ENCODE peak calls at places on chromosomes 2 and 18, in eight cellular contexts. D is progenitor cell of endocrine pancreas; H is T-helper 2 cell; V is Calu3; X is stimulated activated CD4-positive, alpha-beta T cell treated with anti-CD3 and anti-CD28 coated beads, Interleukin-12 subunit alpha, Interleukin-12 subunit beta, amount 100 ng/mL, for 48 hours; K is endothelial cell; P is NB4; G is fibroblast of mammary gland. J is an unnamed sample.

GRCh38 chr2:174635015-174635593 is 37.5 kb upstream of the WIPF1 start:
- DNase-seq in D (no peak), H (no peak), V (no peak), X (no peak), K (no peak), P (peak), G (no peak), J (no peak)

GRCh38 chr18:35770360-35770759 is 188.8 kb downstream of the GALNT1 start:
- DNase-seq in D (no peak), H (no peak), V (no peak), X (no peak), K (no peak), P (peak), G (peak), J (peak)

GRCh38 chr18:12811191-12811950 is 72.7 kb downstream of the PTPN2 start:
- DNase-seq in D (no peak), H (no peak), V (no peak), X (no peak), K (no peak), P (no peak), G (peak), J (peak)

GRCh38 chr2:25232248-25232825 is 64.0 kb upstream of the POMC start:
- DNase-seq in D (no peak), H (no peak), V (no peak), X (no peak), K (no peak), P (no peak), G (no peak), J (no peak)

GRCh38 chr2:58812766-58813344 is 571.7 kb upstream of the FANCL start:
- DNase-seq in D (no peak), H (no peak), V (no peak), X (no peak), K (no peak), P (no peak), G (no peak), J (peak)

GRCh38 chr2:9201185-9201891 is 5.3 kb upstream of the ASAP2 start:
- DNase-seq in D (no peak), H (no peak), V (no peak), X (no peak), K (no peak), P (no peak), G (peak), J (peak)

GRCh38 chr2:176175729-176176074 is 12.8 kb upstream of the HOXD1 start:
- DNase-seq in D (no peak), H (no peak), V (no peak), X (no peak), K (no peak), P (peak), G (no peak), J (no peak)

GRCh38 chr2:86439879-86440630 is 1.1 kb upstream of the KDM3A start:
- DNase-seq in D (no peak), H (no peak), V (no peak), X (no peak), K (no peak), P (no peak), G (no peak), J (no peak)

GRCh38 chr2:16394072-16394985 is 271.3 kb downstream of the CYRIA start:
- DNase-seq in D (no peak), H (no peak), V (no peak), X (no peak), K (no peak), P (peak), G (no peak), J (peak)

GRCh38 chr2:238320648-238321281 is 447 bp downstream of the TRAF3IP1 start:
- DNase-seq in D (peak), H (no peak), V (no peak), X (no peak), K (peak), P (peak), G (peak), J (no peak)

GRCh38 chr2:151630372-151630771 is 103.9 kb downstream of the NEB start:
- DNase-seq in D (no peak), H (no peak), V (no peak), X (no peak), K (no peak), P (no peak), G (no peak), J (no peak)

GRCh38 chr2:230868151-230868946 is 3.6 kb downstream of the ITM2C start:
- DNase-seq in D (no peak), H (no peak), V (no peak), X (no peak), K (no peak), P (no peak), G (no peak), J (peak)

GRCh38 chr2:212606232-212606631 is 67.6 kb upstream of the ERBB4 start:
- DNase-seq in D (no peak), H (no peak), V (no peak), X (no peak), K (no peak), P (no peak), G (no peak), J (no peak)

GRCh38 chr18:36711813-36712444 is 116.9 kb downstream of the TPGS2 start:
- DNase-seq in D (no peak), H (no peak), V (peak), X (no peak), K (no peak), P (no peak), G (peak), J (peak)

GRCh38 chr2:50658883-50659282 is 373.0 kb downstream of the NRXN1 start:
- DNase-seq in D (no peak), H (no peak), V (no peak), X (no peak), K (no peak), P (no peak), G (no peak), J (no peak)

GRCh38 chr2:186687774-186688173 is 6.1 kb upstream of the FAM171B start:
- DNase-seq in D (no peak), H (no peak), V (no peak), X (no peak), K (no peak), P (peak), G (peak), J (no peak)

GRCh38 chr2:182744490-182744889 is 28.4 kb downstream of the DNAJC10 start:
- DNase-seq in D (no peak), H (no peak), V (no peak), X (no peak), K (no peak), P (no peak), G (peak), J (no peak)

GRCh38 chr2:72027426-72028161 is 120.1 kb downstream of the CYP26B1 start:
- DNase-seq in D (peak), H (no peak), V (no peak), X (no peak), K (no peak), P (no peak), G (peak), J (peak)

GRCh38 chr2:51620830-51621229 is 588.9 kb upstream of the NRXN1 start:
- DNase-seq in D (no peak), H (no peak), V (no peak), X (no peak), K (no peak), P (no peak), G (no peak), J (no peak)

GRCh38 chr2:188629890-188630483 is 338.3 kb downstream of the GULP1 start:
- DNase-seq in D (no peak), H (no peak), V (no peak), X (no peak), K (no peak), P (no peak), G (peak), J (no peak)

GRCh38 chr2:192030289-192030688 is 164.4 kb downstream of the TMEFF2 start:
- DNase-seq in D (no peak), H (no peak), V (no peak), X (no peak), K (no peak), P (no peak), G (peak), J (no peak)

GRCh38 chr2:69933839-69934613 is 19.1 kb downstream of the MXD1 start:
- DNase-seq in D (no peak), H (peak), V (peak), X (no peak), K (no peak), P (peak), G (peak), J (peak)

GRCh38 chr18:3726241-3726951 is 276.4 kb downstream of the TGIF1 start:
- DNase-seq in D (no peak), H (no peak), V (no peak), X (no peak), K (no peak), P (no peak), G (no peak), J (no peak)

GRCh38 chr2:191209346-191209745 is 35.9 kb upstream of the MYO1B start:
- DNase-seq in D (no peak), H (no peak), V (no peak), X (no peak), K (no peak), P (no peak), G (no peak), J (no peak)

GRCh38 chr2:240433973-240434727 is 1.3 kb upstream of the GPC1 start:
- DNase-seq in D (no peak), H (no peak), V (peak), X (no peak), K (no peak), P (peak), G (peak), J (peak)

GRCh38 chr2:176002684-176003225 is 688 bp upstream of the LNPK start:
- DNase-seq in D (no peak), H (no peak), V (peak), X (no peak), K (peak), P (no peak), G (peak), J (peak)

GRCh38 chr18:58887613-58887963 is 22.9 kb downstream of the ZNF532 start:
- DNase-seq in D (no peak), H (no peak), V (no peak), X (no peak), K (peak), P (peak), G (no peak), J (peak)

GRCh38 chr2:101040072-101040471 is 38.0 kb downstream of the RPL31 start:
- DNase-seq in D (no peak), H (no peak), V (no peak), X (no peak), K (no peak), P (no peak), G (no peak), J (no peak)

GRCh38 chr2:210762604-210763588 is 206.5 kb downstream of the CPS1 start:
- DNase-seq in D (no peak), H (no peak), V (no peak), X (no peak), K (no peak), P (no peak), G (no peak), J (no peak)

GRCh38 chr18:56461151-56461550 is 177.2 kb downstream of the TXNL1 start:
- DNase-seq in D (no peak), H (no peak), V (peak), X (no peak), K (no peak), P (no peak), G (no peak), J (no peak)

GRCh38 chr18:45054595-45054994 is 373.9 kb downstream of the SETBP1 start:
- DNase-seq in D (no peak), H (no peak), V (no peak), X (no peak), K (no peak), P (peak), G (no peak), J (no peak)